ENCODE peak calls at places on chromosomes 3 and 15, in five cellular contexts. One of them, this sample, is unnamed.

GRCh38 chr15:101542306-101543025 is 53.0 kb upstream of the PCSK6 start:
- DNase-seq in GM23338: no peak
- DNase-seq in ascending aorta: no peak
- DNase-seq in cardiac fibroblast: no peak
- DNase-seq in H9: peak
- DNase-seq in this sample: no peak

GRCh38 chr3:194739498-194740284 is 54.0 kb downstream of the FAM43A start:
- DNase-seq in GM23338: no peak
- DNase-seq in ascending aorta: no peak
- DNase-seq in cardiac fibroblast: peak
- DNase-seq in H9: no peak
- DNase-seq in this sample: no peak

GRCh38 chr3:104977719-104978118 is 389.0 kb upstream of the ALCAM start:
- DNase-seq in GM23338: no peak
- DNase-seq in ascending aorta: no peak
- DNase-seq in cardiac fibroblast: no peak
- DNase-seq in H9: no peak
- DNase-seq in this sample: no peak

GRCh38 chr3:6825527-6825926 is 35.4 kb upstream of the GRM7 start:
- DNase-seq in GM23338: no peak
- DNase-seq in ascending aorta: no peak
- DNase-seq in cardiac fibroblast: no peak
- DNase-seq in H9: no peak
- DNase-seq in this sample: no peak

GRCh38 chr3:127074900-127075360 is 92.0 kb downstream of the PLXNA1 start:
- DNase-seq in GM23338: peak
- DNase-seq in ascending aorta: no peak
- DNase-seq in cardiac fibroblast: peak
- DNase-seq in H9: no peak
- DNase-seq in this sample: no peak

GRCh38 chr3:183449791-183450190 is 21.4 kb upstream of the MCF2L2 start:
- DNase-seq in GM23338: no peak
- DNase-seq in ascending aorta: no peak
- DNase-seq in cardiac fibroblast: no peak
- DNase-seq in H9: no peak
- DNase-seq in this sample: no peak

GRCh38 chr3:61809879-61810278 is 248.5 kb downstream of the PTPRG start:
- DNase-seq in GM23338: no peak
- DNase-seq in ascending aorta: no peak
- DNase-seq in cardiac fibroblast: no peak
- DNase-seq in H9: no peak
- DNase-seq in this sample: no peak

GRCh38 chr3:99925584-99925983 is 107.9 kb downstream of the CMSS1 start:
- DNase-seq in GM23338: no peak
- DNase-seq in ascending aorta: no peak
- DNase-seq in cardiac fibroblast: peak
- DNase-seq in H9: no peak
- DNase-seq in this sample: no peak

GRCh38 chr15:58856090-58856489 is 77.4 kb downstream of the SLTM start:
- DNase-seq in GM23338: no peak
- DNase-seq in ascending aorta: no peak
- DNase-seq in cardiac fibroblast: peak
- DNase-seq in H9: no peak
- DNase-seq in this sample: no peak

GRCh38 chr15:80475572-80475971 is 71.4 kb downstream of the ARNT2 start:
- DNase-seq in GM23338: no peak
- DNase-seq in ascending aorta: no peak
- DNase-seq in cardiac fibroblast: peak
- DNase-seq in H9: no peak
- DNase-seq in this sample: no peak
- TF ChIP-seq CTCF in GM23338: peak
- TF ChIP-seq CTCF in ascending aorta: no peak
- TF ChIP-seq CTCF in cardiac fibroblast: peak
- TF ChIP-seq CTCF in H9: peak
- TF ChIP-seq CTCF in this sample: no peak

DNA sequence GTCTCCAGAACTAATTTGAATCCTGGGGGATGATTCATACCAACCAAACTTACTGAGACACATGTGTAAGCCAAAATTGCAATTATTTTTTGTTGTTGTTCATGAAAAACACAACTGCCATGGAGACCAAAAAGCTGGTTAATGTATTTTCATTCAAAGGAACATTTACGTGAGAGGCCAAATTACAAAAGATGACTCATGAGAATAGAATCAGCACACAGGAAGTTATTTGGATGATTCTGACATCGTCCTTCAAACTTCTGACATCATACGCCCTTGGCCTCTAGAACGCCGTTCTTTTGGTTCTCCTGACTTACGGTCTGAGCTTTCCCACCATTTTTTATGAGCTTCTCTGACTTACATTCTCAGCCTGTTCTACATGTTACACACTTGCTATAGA is 3.0 kb upstream of the ZNF280D start:
- DNase-seq in GM23338: no peak
- DNase-seq in ascending aorta: no peak
- DNase-seq in cardiac fibroblast: peak
- DNase-seq in H9: no peak
- DNase-seq in this sample: no peak
- TF ChIP-seq CTCF in GM23338: no peak
- TF ChIP-seq CTCF in ascending aorta: no peak
- TF ChIP-seq CTCF in cardiac fibroblast: no peak
- TF ChIP-seq CTCF in H9: no peak
- TF ChIP-seq CTCF in this sample: no peak

DNA sequence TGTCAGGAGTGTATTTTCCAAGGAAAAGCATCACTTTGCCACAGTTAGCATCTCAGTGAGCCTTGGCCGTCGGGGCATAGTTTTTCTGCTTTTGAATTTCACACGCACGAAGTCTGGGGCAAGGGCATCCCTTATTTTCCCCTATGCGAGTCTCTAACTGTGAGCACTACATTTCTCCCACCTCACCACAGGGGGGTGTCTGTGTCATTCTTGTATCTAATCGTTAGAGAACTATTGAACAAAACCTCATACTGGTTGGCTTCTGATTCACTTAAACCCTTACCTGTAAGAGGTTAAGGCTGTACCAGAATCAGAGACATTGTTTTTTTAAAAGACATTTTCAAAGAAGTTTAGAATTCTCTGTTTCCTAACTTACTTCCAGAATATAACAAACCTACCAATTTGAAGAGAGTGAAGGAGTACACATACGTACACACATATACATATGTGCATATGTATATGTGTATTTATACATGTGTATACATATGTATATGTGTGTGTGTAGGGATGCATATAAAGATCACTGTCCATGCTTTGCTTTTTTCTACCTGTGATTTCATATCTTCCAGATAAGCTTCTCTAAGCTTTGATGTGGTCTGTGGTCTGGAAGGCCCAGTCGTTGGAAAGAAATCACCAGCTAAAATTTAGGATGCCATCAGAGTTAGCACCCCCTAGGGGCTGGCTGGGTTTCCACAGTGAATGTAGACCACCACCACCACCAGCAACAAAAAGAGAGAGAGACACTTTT is 49.4 kb downstream of the MYZAP start:
- DNase-seq in GM23338: peak
- DNase-seq in ascending aorta: no peak
- DNase-seq in cardiac fibroblast: peak
- DNase-seq in H9: no peak
- DNase-seq in this sample: no peak
- TF ChIP-seq CTCF in GM23338: peak
- TF ChIP-seq CTCF in ascending aorta: peak
- TF ChIP-seq CTCF in cardiac fibroblast: peak
- TF ChIP-seq CTCF in H9: peak
- TF ChIP-seq CTCF in this sample: no peak

DNA sequence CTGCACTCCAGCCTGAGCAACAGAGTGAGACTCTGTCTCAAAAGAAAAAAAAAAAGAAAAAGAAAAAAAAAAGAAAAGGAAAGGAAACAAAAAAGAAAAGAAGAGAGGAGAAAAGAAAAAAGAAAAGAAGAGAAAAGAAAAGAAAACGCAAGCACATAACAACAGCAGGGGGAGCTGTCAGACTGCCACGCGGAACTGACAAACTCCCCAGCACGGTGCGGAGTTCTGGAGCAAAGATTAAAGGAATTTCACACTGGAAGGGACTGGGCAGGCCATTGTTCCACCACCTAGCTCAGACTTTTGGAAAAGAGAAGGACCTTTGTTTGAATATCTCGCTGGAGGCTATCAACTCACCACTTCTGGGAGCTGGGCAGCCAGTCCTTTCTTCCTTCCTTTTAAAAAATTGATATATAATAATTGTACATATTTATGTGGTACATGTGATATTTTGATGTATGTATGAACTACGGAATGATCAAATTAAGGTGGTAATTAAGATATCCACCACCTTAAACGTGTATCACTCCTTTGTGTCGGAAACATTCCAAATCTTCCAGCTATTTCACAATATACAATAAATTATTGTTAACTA is 40.5 kb downstream of the DPPA2 start:
- DNase-seq in GM23338: peak
- DNase-seq in ascending aorta: no peak
- DNase-seq in cardiac fibroblast: peak
- DNase-seq in H9: peak
- DNase-seq in this sample: no peak
- TF ChIP-seq CTCF in GM23338: peak
- TF ChIP-seq CTCF in ascending aorta: peak
- TF ChIP-seq CTCF in cardiac fibroblast: peak
- TF ChIP-seq CTCF in H9: peak
- TF ChIP-seq CTCF in this sample: no peak

GRCh38 chr3:9933561-9934234 is at the start of gene CRELD1:
- DNase-seq in GM23338: peak
- DNase-seq in ascending aorta: peak
- DNase-seq in cardiac fibroblast: peak
- DNase-seq in H9: peak
- DNase-seq in this sample: peak

GRCh38 chr3:9935966-9936365 is 2.3 kb downstream of the CRELD1 start:
- DNase-seq in GM23338: no peak
- DNase-seq in ascending aorta: no peak
- DNase-seq in cardiac fibroblast: no peak
- DNase-seq in H9: no peak
- DNase-seq in this sample: no peak

GRCh38 chr3:9934993-9935392 is 1.4 kb downstream of the CRELD1 start:
- DNase-seq in GM23338: no peak
- DNase-seq in ascending aorta: no peak
- DNase-seq in cardiac fibroblast: no peak
- DNase-seq in H9: no peak
- DNase-seq in this sample: no peak

GRCh38 chr3:9932843-9933560 is 632 bp upstream of the CRELD1 start:
- DNase-seq in GM23338: peak
- DNase-seq in ascending aorta: peak
- DNase-seq in cardiac fibroblast: peak
- DNase-seq in H9: peak
- DNase-seq in this sample: peak

DNA sequence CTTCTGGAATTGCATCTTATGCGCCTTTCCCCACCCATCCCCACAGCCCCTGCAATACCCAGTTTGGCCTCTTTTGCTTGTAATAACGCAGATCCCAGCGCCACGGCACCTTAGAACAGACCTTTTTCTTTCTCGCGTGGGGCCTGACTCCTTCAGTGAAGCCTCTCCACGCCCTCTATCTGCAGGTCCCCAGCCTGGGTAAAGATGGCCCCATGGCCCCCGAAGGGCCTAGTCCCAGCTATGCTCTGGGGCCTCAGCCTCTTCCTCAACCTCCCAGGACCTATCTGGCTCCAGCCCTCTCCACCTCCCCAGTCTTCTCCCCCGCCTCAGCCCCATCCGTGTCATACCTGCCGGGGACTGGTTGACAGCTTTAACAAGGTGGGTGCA is 594 bp downstream of the CRELD1 start:
- DNase-seq in GM23338: peak
- DNase-seq in ascending aorta: no peak
- DNase-seq in cardiac fibroblast: no peak
- DNase-seq in H9: no peak
- DNase-seq in this sample: no peak
- TF ChIP-seq CTCF in GM23338: peak
- TF ChIP-seq CTCF in ascending aorta: peak
- TF ChIP-seq CTCF in cardiac fibroblast: peak
- TF ChIP-seq CTCF in H9: peak
- TF ChIP-seq CTCF in this sample: no peak

GRCh38 chr15:45314960-45315359 is 62.9 kb downstream of the SLC28A2 start:
- DNase-seq in GM23338: peak
- DNase-seq in ascending aorta: no peak
- DNase-seq in cardiac fibroblast: peak
- DNase-seq in H9: peak
- DNase-seq in this sample: no peak
- TF ChIP-seq CTCF in GM23338: peak
- TF ChIP-seq CTCF in ascending aorta: no peak
- TF ChIP-seq CTCF in cardiac fibroblast: peak
- TF ChIP-seq CTCF in H9: peak
- TF ChIP-seq CTCF in this sample: no peak